ENCODE peak calls at places on chromosome X, in five cellular contexts. P, N, F, Y and B are unnamed samples.
A peak's percentile ranks its signal among the peaks of the same experiment; 100 is the strongest.

GRCh38 chrX:14776901-14777300 is 96.0 kb downstream of the FANCB start:
- DNase-seq in N (no peak), Y (no peak), P (no peak), F (no peak), B (no peak)

GRCh38 chrX:74535211-74535621 is 79.2 kb downstream of the RLIM start:
- DNase-seq in F (peak; percentile 25), Y (peak; percentile 28), P (no peak), N (no peak), B (no peak)

GRCh38 chrX:116284383-116284782 is 113.8 kb downstream of the AGTR2 start:
- DNase-seq in F (no peak), P (no peak), Y (no peak), N (no peak), B (no peak)

GRCh38 chrX:3520987-3521875 is 174.8 kb upstream of the MXRA5 start:
- DNase-seq in P (no peak), F (no peak), N (no peak), Y (no peak), B (no peak)

GRCh38 chrX:8190341-8190830 is 19.3 kb upstream of the VCX2 start:
- DNase-seq in N (no peak), P (no peak), Y (no peak), F (no peak), B (no peak)

GRCh38 chrX:48472225-48472624 is 2.2 kb upstream of the SLC38A5 start:
- DNase-seq in N (no peak), Y (no peak), F (no peak), P (no peak), B (no peak)

GRCh38 chrX:43629229-43629628 is 26.9 kb upstream of the MAOA start:
- DNase-seq in Y (no peak), P (no peak), F (no peak), N (no peak), B (no peak)

GRCh38 chrX:104972737-104973136 is 247.8 kb downstream of the TEX13A start:
- DNase-seq in N (no peak), Y (no peak), F (no peak), P (no peak), B (no peak)

GRCh38 chrX:42098897-42099296 is 175.5 kb upstream of the CASK start:
- DNase-seq in Y (no peak), N (no peak), F (no peak), P (no peak), B (no peak)

GRCh38 chrX:48937065-48937907 is 18.5 kb upstream of the PIM2 start:
- DNase-seq in P (peak; percentile 86), N (peak; percentile 89), F (no peak), Y (peak; percentile 12), B (no peak)

GRCh38 chrX:24990585-24990984 is 25.2 kb downstream of the ARX start:
- DNase-seq in P (no peak), N (no peak), F (no peak), Y (no peak), B (no peak)

GRCh38 chrX:16604300-16604699 is 45.7 kb upstream of the S100G start:
- DNase-seq in Y (no peak), F (no peak), P (no peak), N (no peak), B (no peak)

GRCh38 chrX:17024896-17025295 is 78.4 kb downstream of the REPS2 start:
- DNase-seq in Y (no peak), F (no peak), P (no peak), N (no peak), B (no peak)

GRCh38 chrX:138858438-138858837 is 146.9 kb upstream of the FGF13 start:
- DNase-seq in N (no peak), P (no peak), F (no peak), Y (no peak), B (no peak)

GRCh38 chrX:133045986-133046385 is 50.9 kb downstream of the USP26 start:
- DNase-seq in Y (no peak), N (no peak), F (no peak), P (no peak), B (no peak)

GRCh38 chrX:1870421-1870820 is 255.6 kb downstream of the ASMT start:
- DNase-seq in F (no peak), N (no peak), Y (no peak), P (no peak), B (no peak)

GRCh38 chrX:50988649-50989048 is 78.1 kb downstream of the BMP15 start:
- DNase-seq in Y (peak; percentile 0), N (no peak), P (peak; percentile 1), F (peak; percentile 6), B (no peak)

GRCh38 chrX:129449141-129449540 is 74.1 kb downstream of the SMARCA1 start:
- DNase-seq in F (no peak), P (no peak), Y (no peak), N (no peak), B (no peak)

GRCh38 chrX:143437439-143437838 is 79.8 kb downstream of the SPANXN3 start:
- DNase-seq in Y (no peak), N (no peak), P (no peak), F (no peak), B (no peak)

GRCh38 chrX:24833695-24834094 is 140.0 kb downstream of the POLA1 start:
- DNase-seq in P (no peak), Y (no peak), N (no peak), F (no peak), B (no peak)

GRCh38 chrX:40153335-40154221 is 55.8 kb upstream of the BCOR start:
- DNase-seq in Y (peak; percentile 56), N (peak; percentile 80), F (peak; percentile 53), P (peak; percentile 81), B (no peak)

GRCh38 chrX:46306103-46306502 is 239.1 kb downstream of the ZNF674 start:
- DNase-seq in P (no peak), F (no peak), Y (no peak), N (no peak), B (no peak)

GRCh38 chrX:41303013-41303412 is 30.9 kb upstream of the DDX3X start:
- DNase-seq in F (no peak), P (no peak), Y (no peak), N (no peak), B (no peak)

GRCh38 chrX:23334871-23335599 is 386 bp downstream of the PTCHD1 start:
- DNase-seq in P (no peak), N (no peak), Y (no peak), F (no peak), B (no peak)

GRCh38 chrX:1249101-1249887 is 19.3 kb upstream of the CSF2RA start:
- DNase-seq in F (no peak), P (peak; percentile 50), N (peak; percentile 91), Y (no peak), B (no peak)

GRCh38 chrX:135914404-135914803 is 20.9 kb downstream of the SAGE1 start:
- DNase-seq in F (no peak), Y (no peak), P (no peak), N (no peak), B (no peak)

GRCh38 chrX:94058728-94059382 is 384.8 kb downstream of the FAM133A start:
- DNase-seq in N (no peak), P (no peak), F (peak; percentile 3), Y (no peak), B (no peak)

GRCh38 chrX:134933248-134933647 is 57.5 kb upstream of the SMIM10 start:
- DNase-seq in Y (no peak), F (no peak), P (no peak), N (no peak), B (no peak)

GRCh38 chrX:98057176-98057575 is 1173.5 kb downstream of the RPA4 start:
- DNase-seq in F (no peak), P (no peak), Y (no peak), N (no peak), B (no peak)

GRCh38 chrX:152647978-152648377 is 10.3 kb downstream of the GABRQ start:
- DNase-seq in F (no peak), Y (no peak), P (no peak), N (no peak), B (peak; percentile 21)

GRCh38 chrX:72236841-72237240 is 2.0 kb downstream of the ERCC6L start:
- DNase-seq in P (no peak), Y (no peak), N (no peak), F (no peak), B (no peak)

GRCh38 chrX:44891642-44892041 is 18.7 kb downstream of the KDM6A start:
- DNase-seq in N (no peak), P (no peak), F (no peak), Y (no peak), B (no peak)

GRCh38 chrX:11792461-11793421 is 34.7 kb downstream of the MSL3 start:
- DNase-seq in P (peak; percentile 64), Y (no peak), F (peak; percentile 0), N (no peak), B (no peak)

GRCh38 chrX:10744011-10744410 is 123.6 kb upstream of the MID1 start:
- DNase-seq in F (no peak), Y (no peak), P (no peak), N (no peak), B (no peak)

GRCh38 chrX:97597954-97598353 is 714.2 kb downstream of the RPA4 start:
- DNase-seq in P (peak; percentile 12), N (no peak), F (no peak), Y (no peak), B (no peak)

GRCh38 chrX:9257718-9258117 is 207.1 kb upstream of the TBL1X start:
- DNase-seq in F (no peak), Y (no peak), N (no peak), P (peak; percentile 5), B (no peak)

GRCh38 chrX:153459976-153460375 is 10.4 kb downstream of the HAUS7 start:
- DNase-seq in Y (no peak), N (no peak), P (no peak), F (no peak), B (no peak)